ENCODE peak calls at places on chromosomes 12 and 14, in seven cellular contexts. L is NT2/D1; M is pancreas; Y is HuH-7.5; X is NCI-H1092 treated with DMSO at 0.1 percent for 48 hours; H is CD4-positive, alpha-beta T cell; T is WTC11. E is an unnamed sample.

GRCh38 chr12:48004039-48004940 is at the start of gene COL2A1:
- DNase-seq in X (peak), T (peak), M (no peak), Y (peak), L (no peak), H (no peak), E (no peak)

GRCh38 chr12:108930155-108930554 is 50.3 kb downstream of the DAO start:
- DNase-seq in Y (no peak), T (no peak), H (no peak), X (no peak), L (no peak), M (no peak), E (no peak)

GRCh38 chr12:15634010-15634676 is 155.0 kb downstream of the EPS8 start:
- DNase-seq in L (no peak), H (no peak), T (no peak), X (no peak), M (no peak), Y (no peak), E (no peak)

GRCh38 chr12:54561164-54561563 is 11.8 kb downstream of the PDE1B start:
- DNase-seq in H (no peak), M (no peak), Y (no peak), T (no peak), L (no peak), X (no peak), E (no peak)

GRCh38 chr14:69288956-69289705 is 29.2 kb downstream of the GALNT16 start:
- DNase-seq in Y (no peak), T (no peak), H (no peak), L (no peak), M (no peak), X (no peak), E (no peak)

GRCh38 chr12:41962171-41962572 is 182.5 kb downstream of the GXYLT1 start:
- DNase-seq in M (peak), L (no peak), Y (no peak), T (no peak), X (peak), H (no peak), E (peak)

GRCh38 chr14:22839159-22839779 is 2.9 kb downstream of the MMP14 start:
- DNase-seq in L (no peak), T (no peak), X (no peak), H (no peak), M (no peak), Y (no peak), E (no peak)

GRCh38 chr14:68297011-68297410 is 477.4 kb downstream of the RAD51B start:
- DNase-seq in T (no peak), H (no peak), L (no peak), X (no peak), M (no peak), Y (no peak), E (no peak)

GRCh38 chr12:62006076-62006732 is 254.0 kb upstream of the USP15 start:
- DNase-seq in H (no peak), T (peak), X (peak), M (no peak), Y (peak), L (peak), E (no peak)

GRCh38 chr12:67161322-67161918 is 107.7 kb upstream of the CAND1 start:
- DNase-seq in L (peak), H (no peak), X (no peak), M (no peak), T (peak), Y (peak), E (peak)

GRCh38 chr12:4447151-4447550 is 1.5 kb upstream of the FGF6 start:
- DNase-seq in L (no peak), H (no peak), Y (no peak), M (no peak), T (no peak), X (no peak), E (no peak)

GRCh38 chr12:32407795-32408194 is 8.4 kb downstream of the FGD4 start:
- DNase-seq in L (no peak), H (no peak), T (no peak), X (no peak), Y (no peak), M (no peak), E (no peak)

GRCh38 chr12:3463927-3464326 is 27.1 kb upstream of the PRMT8 start:
- DNase-seq in Y (no peak), L (no peak), X (no peak), H (no peak), T (no peak), M (no peak), E (no peak)

GRCh38 chr12:51911788-51912711 is 4.7 kb downstream of the ACVRL1 start:
- DNase-seq in X (no peak), T (no peak), M (no peak), Y (no peak), H (no peak), L (no peak), E (no peak)

GRCh38 chr12:62468394-62468793 is 1.8 kb downstream of the MON2 start:
- DNase-seq in T (no peak), Y (no peak), X (no peak), L (no peak), M (no peak), H (no peak), E (no peak)

GRCh38 chr12:113130457-113131135 is 5.0 kb downstream of the RASAL1 start:
- DNase-seq in M (no peak), L (no peak), H (no peak), X (no peak), Y (no peak), T (peak), E (no peak)

GRCh38 chr14:62101189-62101588 is 339.0 kb downstream of the SNAPC1 start:
- DNase-seq in Y (no peak), T (no peak), L (no peak), H (no peak), M (no peak), X (no peak), E (no peak)

GRCh38 chr14:89956294-89957009 is 725 bp downstream of the TDP1 start:
- DNase-seq in X (peak), L (no peak), Y (no peak), M (peak), H (peak), T (peak), E (peak)

GRCh38 chr14:104957146-104958113 is 20.7 kb downstream of the AHNAK2 start:
- DNase-seq in M (peak), H (no peak), Y (no peak), T (no peak), L (no peak), X (no peak), E (no peak)

GRCh38 chr12:19547258-19547657 is 108.0 kb downstream of the AEBP2 start:
- DNase-seq in H (no peak), Y (no peak), L (no peak), T (no peak), X (no peak), M (no peak), E (no peak)

GRCh38 chr14:87575378-87575777 is 417.6 kb downstream of the GALC start:
- DNase-seq in X (no peak), L (no peak), H (no peak), T (no peak), Y (no peak), M (no peak), E (no peak)

GRCh38 chr14:64501326-64502171 is 2.1 kb downstream of the ZBTB25 start:
- DNase-seq in H (no peak), L (no peak), Y (no peak), X (no peak), M (peak), T (no peak), E (no peak)

GRCh38 chr12:119956047-119956446 is 33.0 kb upstream of the BICDL1 start:
- DNase-seq in M (no peak), X (no peak), Y (no peak), H (no peak), T (no peak), L (no peak), E (no peak)

GRCh38 chr12:76348079-76348901 is at the start of gene BBS10:
- DNase-seq in Y (peak), X (peak), L (peak), T (peak), M (peak), H (peak), E (peak)

GRCh38 chr12:94954029-94954685 is 49.3 kb downstream of the NDUFA12 start:
- DNase-seq in Y (peak), X (no peak), H (no peak), L (no peak), M (no peak), T (no peak), E (no peak)

GRCh38 chr12:127193341-127193740 is 1073.6 kb upstream of the TMEM132C start:
- DNase-seq in H (no peak), Y (no peak), L (no peak), T (no peak), M (no peak), X (no peak), E (no peak)

GRCh38 chr14:80426686-80427085 is 215.4 kb upstream of the DIO2 start:
- DNase-seq in H (no peak), X (no peak), T (no peak), Y (no peak), M (no peak), L (no peak), E (no peak)

E was measured in NCI-H446 treated with DMSO at 0.1 percent for 48 hours.